ENCODE peak calls at places on chromosomes 3 and 15, in four cellular contexts. One of them, this sample, is unnamed.

GRCh38 chr3:112293368-112294321 is at the start of gene SLC9C1:
- DNase-seq in PC-3: peak; percentile 82
- DNase-seq in fibroblast of lung: peak; percentile 66
- DNase-seq in mucosa of descending colon: peak; percentile 32
- DNase-seq in this sample: no peak

GRCh38 chr15:85282504-85283115 is 97.8 kb upstream of the AKAP13 start:
- DNase-seq in fibroblast of lung: peak; percentile 80
- DNase-seq in PC-3: peak; percentile 75
- DNase-seq in mucosa of descending colon: no peak
- DNase-seq in this sample: no peak

GRCh38 chr3:61667417-61668213 is 106.2 kb downstream of the PTPRG start:
- DNase-seq in mucosa of descending colon: no peak
- DNase-seq in fibroblast of lung: no peak
- DNase-seq in PC-3: no peak
- DNase-seq in this sample: no peak

GRCh38 chr3:39343076-39343717 is 13.7 kb downstream of the CCR8 start:
- DNase-seq in fibroblast of lung: no peak
- DNase-seq in mucosa of descending colon: no peak
- DNase-seq in PC-3: peak; percentile 55
- DNase-seq in this sample: no peak

GRCh38 chr3:126883241-126883640 is 99.7 kb upstream of the PLXNA1 start:
- DNase-seq in PC-3: no peak
- DNase-seq in mucosa of descending colon: no peak
- DNase-seq in fibroblast of lung: peak; percentile 29
- DNase-seq in this sample: no peak

GRCh38 chr15:44084728-44085127 is 110.3 kb downstream of the FRMD5 start:
- DNase-seq in fibroblast of lung: peak; percentile 19
- DNase-seq in PC-3: peak; percentile 53
- DNase-seq in mucosa of descending colon: no peak
- DNase-seq in this sample: no peak

GRCh38 chr15:63938486-63939061 is 104.8 kb upstream of the HERC1 start:
- DNase-seq in fibroblast of lung: peak; percentile 55
- DNase-seq in mucosa of descending colon: no peak
- DNase-seq in PC-3: no peak
- DNase-seq in this sample: no peak

GRCh38 chr3:115975353-115975752 is 352.0 kb downstream of the GAP43 start:
- DNase-seq in fibroblast of lung: peak; percentile 94
- DNase-seq in PC-3: peak; percentile 69
- DNase-seq in mucosa of descending colon: no peak
- DNase-seq in this sample: no peak

GRCh38 chr15:68499620-68500312 is 67.8 kb upstream of the ITGA11 start:
- DNase-seq in mucosa of descending colon: no peak
- DNase-seq in fibroblast of lung: peak; percentile 37
- DNase-seq in PC-3: peak; percentile 4
- DNase-seq in this sample: no peak

GRCh38 chr3:177905895-177906511 is 630.2 kb upstream of the KCNMB2 start:
- DNase-seq in PC-3: peak; percentile 45
- DNase-seq in mucosa of descending colon: no peak
- DNase-seq in fibroblast of lung: peak; percentile 96
- DNase-seq in this sample: no peak

DNA sequence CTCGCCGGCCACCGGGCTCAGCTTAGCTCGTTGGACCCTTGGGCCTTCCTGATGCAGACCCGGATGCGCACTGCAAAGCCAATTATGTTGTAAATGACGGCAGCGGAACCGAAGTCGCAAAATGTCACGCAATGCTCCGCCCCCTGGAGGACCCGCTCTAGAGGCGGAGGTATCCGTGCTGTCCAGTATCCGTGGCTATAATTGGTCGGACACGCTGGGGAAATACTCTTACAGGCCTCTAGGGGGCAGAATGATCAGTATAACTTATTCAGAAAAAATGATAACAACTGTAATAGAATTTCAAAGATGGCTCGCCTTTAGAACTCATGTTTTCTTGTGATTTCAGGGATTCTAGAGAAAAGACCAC is at the start of gene PRR23B:
- DNase-seq in fibroblast of lung: no peak
- DNase-seq in mucosa of descending colon: no peak
- DNase-seq in PC-3: peak; percentile 2
- DNase-seq in this sample: no peak
- TF ChIP-seq CTCF in fibroblast of lung: no peak
- TF ChIP-seq CTCF in mucosa of descending colon: no peak
- TF ChIP-seq CTCF in PC-3: peak; percentile 52
- TF ChIP-seq CTCF in this sample: no peak

DNA sequence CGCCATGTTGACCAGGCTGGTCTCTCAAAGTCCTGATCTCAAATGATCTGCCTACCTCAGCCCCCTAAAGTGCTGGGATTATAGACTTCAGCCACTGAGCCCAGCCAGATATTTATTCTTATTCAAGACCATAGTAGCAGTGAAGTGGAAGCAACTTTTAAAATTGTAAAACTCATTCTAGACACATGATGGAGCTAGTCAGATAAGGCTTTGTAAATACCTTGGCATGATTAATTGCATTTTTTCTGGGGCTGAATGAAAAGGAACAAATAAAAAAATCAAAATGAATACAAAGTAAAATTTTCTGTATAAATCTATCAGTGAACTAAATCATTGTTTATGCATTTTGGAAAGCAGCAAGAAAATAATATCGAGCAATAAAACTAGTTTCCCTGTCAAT is 4.1 kb upstream of the MYO1E start:
- DNase-seq in mucosa of descending colon: no peak
- DNase-seq in PC-3: peak; percentile 56
- DNase-seq in fibroblast of lung: no peak
- DNase-seq in this sample: no peak
- TF ChIP-seq CTCF in mucosa of descending colon: no peak
- TF ChIP-seq CTCF in PC-3: peak; percentile 54
- TF ChIP-seq CTCF in fibroblast of lung: no peak
- TF ChIP-seq CTCF in this sample: no peak

GRCh38 chr3:172321035-172321434 is 127.2 kb downstream of the GHSR start:
- DNase-seq in fibroblast of lung: no peak
- DNase-seq in PC-3: no peak
- DNase-seq in mucosa of descending colon: no peak
- DNase-seq in this sample: no peak
- TF ChIP-seq CTCF in fibroblast of lung: no peak
- TF ChIP-seq CTCF in PC-3: no peak
- TF ChIP-seq CTCF in mucosa of descending colon: no peak
- TF ChIP-seq CTCF in this sample: no peak

DNA sequence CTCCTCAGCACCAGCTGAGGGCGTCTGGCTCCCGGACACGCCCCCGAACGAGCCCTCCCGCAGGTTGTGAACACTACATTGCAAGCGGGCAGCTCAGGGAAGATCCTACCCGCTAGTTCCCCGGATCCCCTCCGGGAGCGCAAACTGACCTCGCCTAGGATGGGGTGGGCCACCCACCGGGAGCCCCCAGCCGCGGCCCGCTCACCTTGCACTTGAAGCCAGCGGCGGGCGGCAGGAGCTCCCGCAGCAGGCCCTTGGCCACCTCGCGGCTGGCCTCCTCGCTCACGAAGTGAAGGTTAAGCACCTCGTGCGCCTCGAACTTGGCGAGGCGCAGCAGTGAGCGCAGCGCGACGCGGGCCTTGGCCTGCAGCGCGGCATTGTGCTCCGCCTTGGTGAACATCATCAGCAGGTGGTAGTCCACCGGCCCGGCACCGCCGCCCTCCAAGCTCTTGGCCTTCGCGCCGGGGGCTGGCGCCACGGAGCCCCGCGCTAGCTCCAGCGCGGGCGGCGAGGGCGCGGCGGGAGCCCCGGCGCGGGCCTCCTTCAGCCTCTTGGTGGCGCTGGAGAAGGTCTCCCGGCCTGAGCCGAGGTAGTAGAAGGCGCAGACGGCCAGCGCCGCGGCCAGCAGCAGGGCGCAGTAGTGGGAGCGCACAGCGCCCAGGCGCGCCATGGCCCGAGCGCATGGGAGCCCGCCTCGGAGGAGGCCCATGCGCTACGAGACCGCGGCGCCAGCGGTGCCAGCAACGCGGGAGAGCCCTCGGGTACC is 426 bp downstream of the XXYLT1 start:
- DNase-seq in fibroblast of lung: peak; percentile 70
- DNase-seq in PC-3: peak; percentile 39
- DNase-seq in mucosa of descending colon: peak; percentile 68
- DNase-seq in this sample: no peak
- TF ChIP-seq CTCF in fibroblast of lung: peak; percentile 45
- TF ChIP-seq CTCF in PC-3: peak; percentile 54
- TF ChIP-seq CTCF in mucosa of descending colon: peak; percentile 67
- TF ChIP-seq CTCF in this sample: peak; percentile 57

DNA sequence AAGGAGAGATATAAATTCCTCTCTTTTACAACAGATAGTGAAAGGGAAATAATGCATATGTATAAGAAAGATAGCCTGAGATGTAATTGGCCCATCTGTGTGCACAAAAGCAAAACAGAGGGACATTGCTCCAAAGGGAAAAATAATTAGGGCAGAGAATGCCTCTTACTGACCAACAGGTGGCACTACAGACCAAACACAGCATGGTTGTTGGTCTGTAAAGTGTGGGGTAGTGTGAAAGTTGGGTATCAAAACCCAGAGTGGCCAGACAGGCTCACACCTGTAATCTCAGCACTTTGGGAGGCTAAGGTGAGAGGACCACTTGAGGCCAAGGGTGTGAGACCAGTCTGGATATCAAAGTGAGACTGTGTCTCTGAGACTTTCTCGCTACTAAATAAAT is 4.5 kb upstream of the TLNRD1 start:
- DNase-seq in mucosa of descending colon: no peak
- DNase-seq in fibroblast of lung: no peak
- DNase-seq in PC-3: peak; percentile 23
- DNase-seq in this sample: no peak
- TF ChIP-seq CTCF in mucosa of descending colon: no peak
- TF ChIP-seq CTCF in fibroblast of lung: peak; percentile 50
- TF ChIP-seq CTCF in PC-3: peak; percentile 59
- TF ChIP-seq CTCF in this sample: no peak

DNA sequence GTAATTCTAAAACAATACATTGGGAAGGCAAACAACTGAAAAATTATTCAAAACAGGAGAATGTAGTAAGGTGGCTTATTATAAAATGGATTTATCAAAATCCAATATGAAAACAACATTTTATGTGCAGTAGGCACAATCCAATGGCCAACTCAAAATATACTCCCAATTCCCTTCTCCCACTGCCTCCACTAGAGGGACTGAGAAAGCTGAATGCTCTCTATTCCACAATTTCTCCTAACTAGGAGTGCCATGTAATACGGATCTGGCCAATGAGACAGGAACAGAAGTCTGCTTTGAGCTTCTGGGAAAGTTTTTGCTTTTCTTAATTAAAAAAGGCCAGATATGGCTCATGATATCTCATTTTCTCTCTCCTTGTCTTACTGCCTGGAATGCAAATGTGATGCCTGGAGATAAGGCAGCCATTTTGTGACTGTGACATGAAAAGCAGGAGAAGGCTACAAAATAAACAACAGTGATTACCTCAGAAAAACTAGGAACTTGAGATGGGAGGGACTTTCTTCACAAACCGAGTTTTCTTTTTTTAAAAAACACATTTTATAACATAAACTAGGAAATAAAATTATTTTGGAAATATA is 18.8 kb upstream of the VGLL4 start:
- DNase-seq in fibroblast of lung: peak; percentile 18
- DNase-seq in mucosa of descending colon: no peak
- DNase-seq in PC-3: peak; percentile 71
- DNase-seq in this sample: no peak
- TF ChIP-seq CTCF in fibroblast of lung: peak; percentile 45
- TF ChIP-seq CTCF in mucosa of descending colon: no peak
- TF ChIP-seq CTCF in PC-3: peak; percentile 84
- TF ChIP-seq CTCF in this sample: no peak

GRCh38 chr3:124276163-124276862 is 284.4 kb upstream of the ROPN1 start:
- DNase-seq in mucosa of descending colon: no peak
- DNase-seq in fibroblast of lung: no peak
- DNase-seq in PC-3: no peak
- DNase-seq in this sample: no peak
- TF ChIP-seq CTCF in mucosa of descending colon: no peak
- TF ChIP-seq CTCF in fibroblast of lung: no peak
- TF ChIP-seq CTCF in PC-3: no peak
- TF ChIP-seq CTCF in this sample: no peak

GRCh38 chr3:40736943-40737342 is 212.2 kb downstream of the ZNF621 start:
- DNase-seq in PC-3: no peak
- DNase-seq in fibroblast of lung: no peak
- DNase-seq in mucosa of descending colon: no peak
- DNase-seq in this sample: no peak

GRCh38 chr3:40731445-40731844 is 206.7 kb downstream of the ZNF621 start:
- DNase-seq in mucosa of descending colon: no peak
- DNase-seq in fibroblast of lung: no peak
- DNase-seq in PC-3: no peak
- DNase-seq in this sample: no peak

GRCh38 chr3:40741729-40742128 is 217.0 kb downstream of the ZNF621 start:
- DNase-seq in fibroblast of lung: peak; percentile 4
- DNase-seq in mucosa of descending colon: no peak
- DNase-seq in PC-3: no peak
- DNase-seq in this sample: no peak

GRCh38 chr3:40737343-40737742 is 212.6 kb downstream of the ZNF621 start:
- DNase-seq in PC-3: no peak
- DNase-seq in mucosa of descending colon: no peak
- DNase-seq in fibroblast of lung: no peak
- DNase-seq in this sample: no peak
- TF ChIP-seq CTCF in PC-3: no peak
- TF ChIP-seq CTCF in mucosa of descending colon: no peak
- TF ChIP-seq CTCF in fibroblast of lung: no peak
- TF ChIP-seq CTCF in this sample: no peak